ENCODE peak calls at places on chromosomes 1 and 21, in seven cellular contexts. F, I, W, C, K, S and O are unnamed samples.

GRCh38 chr21:45286671-45287437 is 841 bp downstream of the POFUT2 start:
- DNase-seq in W (no peak), K (peak; percentile 8), I (no peak), C (no peak), S (no peak), F (peak; percentile 86), O (no peak)

GRCh38 chr21:21002137-21002536 is 3.9 kb downstream of the NCAM2 start:
- DNase-seq in I (no peak), F (no peak), W (no peak), C (no peak), S (no peak), K (no peak), O (no peak)

GRCh38 chr1:114468047-114468446 is 43.0 kb downstream of the TRIM33 start:
- DNase-seq in W (no peak), I (no peak), K (no peak), C (no peak), F (no peak), S (no peak), O (peak; percentile 20)

GRCh38 chr1:116579253-116579875 is 8.5 kb upstream of the CD58 start:
- DNase-seq in F (no peak), W (no peak), K (no peak), I (no peak), S (no peak), C (no peak), O (no peak)

GRCh38 chr1:70675737-70676156 is 264.7 kb downstream of the CTH start:
- DNase-seq in C (no peak), F (peak; percentile 79), K (no peak), S (no peak), W (peak; percentile 4), I (no peak), O (peak; percentile 37)

GRCh38 chr21:45464309-45464708 is 59.3 kb downstream of the COL18A1 start:
- DNase-seq in F (no peak), W (no peak), C (no peak), S (no peak), I (no peak), K (no peak), O (no peak)

GRCh38 chr1:18554101-18554500 is 73.4 kb downstream of the KLHDC7A start:
- DNase-seq in S (no peak), C (no peak), W (no peak), F (no peak), I (no peak), K (no peak), O (no peak)

GRCh38 chr1:168397806-168398205 is 117.1 kb downstream of the TBX19 start:
- DNase-seq in W (no peak), S (no peak), C (no peak), K (no peak), I (no peak), F (no peak), O (no peak)

GRCh38 chr1:151968058-151968457 is 25.6 kb downstream of the S100A10 start:
- DNase-seq in C (peak; percentile 76), W (peak; percentile 72), S (no peak), K (peak; percentile 55), F (peak; percentile 80), I (peak; percentile 55), O (peak; percentile 69)

GRCh38 chr1:149978547-149979023 is 31.9 kb downstream of the OTUD7B start:
- DNase-seq in W (no peak), S (no peak), I (no peak), F (no peak), K (peak; percentile 37), C (peak; percentile 32), O (no peak)

GRCh38 chr1:194931166-194931565 is 1677.1 kb downstream of the KCNT2 start:
- DNase-seq in K (no peak), W (no peak), S (no peak), I (no peak), C (no peak), F (no peak), O (no peak)

GRCh38 chr1:9753121-9753531 is 70.6 kb downstream of the CLSTN1 start:
- DNase-seq in F (no peak), S (peak; percentile 43), K (no peak), W (no peak), C (peak; percentile 83), I (peak; percentile 81), O (no peak)

GRCh38 chr1:160541622-160542302 is 18.7 kb upstream of the SLAMF6 start:
- DNase-seq in C (no peak), S (no peak), I (no peak), W (no peak), K (no peak), F (no peak), O (no peak)

GRCh38 chr1:39183503-39184353 is 20.8 kb upstream of the MACF1 start:
- DNase-seq in S (no peak), C (peak; percentile 87), I (peak; percentile 80), K (peak; percentile 75), F (peak; percentile 71), W (peak; percentile 82), O (peak; percentile 93)

DNA sequence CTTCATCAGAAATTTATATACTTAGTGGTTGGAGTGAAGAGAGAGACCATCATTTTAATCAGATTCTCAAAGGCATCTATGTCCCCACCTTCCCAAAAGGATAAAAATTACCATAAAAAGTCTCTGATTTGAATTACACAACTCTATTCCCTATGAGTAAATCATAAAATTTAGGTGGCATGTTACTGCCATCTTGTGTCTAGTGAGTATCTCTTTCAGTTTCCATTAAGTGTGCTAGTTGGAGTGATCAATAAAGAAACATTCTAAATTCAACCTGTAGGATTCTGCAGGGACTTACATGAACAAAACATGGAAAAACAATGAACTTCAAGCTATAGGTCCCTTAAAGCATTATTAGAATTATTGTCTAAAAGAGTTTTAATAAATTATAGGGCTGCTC is 655.4 kb downstream of the LTN1 start:
- DNase-seq in K (no peak), F (peak; percentile 45), S (peak; percentile 51), W (peak; percentile 17), C (peak; percentile 82), I (peak; percentile 71), O (no peak)
- TF ChIP-seq CTCF in K (no peak), F (no peak), S (peak; percentile 44), W (no peak), C (peak; percentile 44), I (peak; percentile 44), O (no peak)

GRCh38 chr1:17005365-17005740 is 6.4 kb downstream of the ATP13A2 start:
- DNase-seq in C (no peak), W (no peak), F (no peak), I (no peak), S (no peak), K (no peak), O (no peak)

GRCh38 chr1:17001760-17002523 is 9.8 kb downstream of the ATP13A2 start:
- DNase-seq in F (no peak), I (no peak), C (no peak), S (no peak), W (no peak), K (no peak), O (no peak)

GRCh38 chr1:17004466-17005364 is 7.0 kb downstream of the ATP13A2 start:
- DNase-seq in K (no peak), F (peak; percentile 44), W (no peak), C (no peak), I (no peak), S (no peak), O (no peak)

GRCh38 chr1:16999863-17000262 is 11.9 kb downstream of the ATP13A2 start:
- DNase-seq in C (no peak), S (no peak), I (no peak), K (no peak), F (no peak), W (no peak), O (no peak)

DNA sequence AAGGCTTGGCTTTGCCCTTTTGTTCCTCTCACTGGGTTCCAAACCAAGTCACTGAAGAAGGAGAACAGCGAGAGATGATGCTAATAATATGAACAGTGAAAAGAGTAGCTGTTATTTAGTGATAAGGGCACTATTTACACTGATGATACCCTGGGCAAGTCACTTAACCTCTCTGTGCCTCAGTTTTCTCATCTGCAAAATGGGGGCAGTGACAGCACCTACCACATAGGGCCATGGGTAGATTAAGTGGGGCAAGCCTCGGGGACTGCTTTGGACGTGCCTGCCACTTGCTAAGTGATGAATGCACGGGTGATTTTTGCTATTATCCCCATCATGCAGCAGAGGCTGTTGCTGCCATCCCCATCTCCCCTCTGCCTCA is 9.2 kb downstream of the ATP13A2 start:
- DNase-seq in I (no peak), F (no peak), C (no peak), W (no peak), S (no peak), K (no peak), O (no peak)
- TF ChIP-seq CTCF in I (no peak), F (no peak), C (no peak), W (no peak), S (no peak), K (no peak), O (no peak)

GRCh38 chr1:201673912-201674311 is 135.0 kb downstream of the NAV1 start:
- DNase-seq in W (no peak), I (no peak), F (peak; percentile 28), K (no peak), S (no peak), C (no peak), O (no peak)

GRCh38 chr1:201670517-201670916 is 131.6 kb downstream of the NAV1 start:
- DNase-seq in F (no peak), W (no peak), I (no peak), K (no peak), S (no peak), C (no peak), O (no peak)

GRCh38 chr1:201673093-201673492 is 134.2 kb downstream of the NAV1 start:
- DNase-seq in S (no peak), F (no peak), W (no peak), I (no peak), K (no peak), C (no peak), O (no peak)

GRCh38 chr1:201675143-201675542 is 136.2 kb downstream of the NAV1 start:
- DNase-seq in S (no peak), K (no peak), F (no peak), C (no peak), I (peak; percentile 16), W (no peak), O (no peak)

DNA sequence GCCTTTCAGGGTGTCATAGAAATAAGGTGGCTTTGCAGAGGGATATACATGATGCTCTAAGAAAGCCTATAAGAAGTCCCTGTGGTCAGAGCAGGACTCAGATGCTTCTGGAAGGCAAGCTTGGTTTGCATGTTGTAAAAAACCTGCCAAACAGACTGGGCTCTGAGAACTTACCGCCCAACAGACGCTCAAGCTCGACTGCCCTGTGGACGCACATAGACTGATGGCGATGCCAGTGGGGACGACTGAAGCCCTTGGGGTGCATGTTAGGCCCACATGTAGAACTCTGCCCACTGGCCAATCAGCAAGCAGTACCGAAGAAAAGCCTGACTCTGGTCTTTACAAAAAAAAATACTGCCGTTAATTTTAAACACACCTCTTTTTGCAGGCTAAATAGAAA is 133.8 kb downstream of the NAV1 start:
- DNase-seq in S (no peak), W (no peak), F (no peak), K (no peak), I (no peak), C (no peak), O (no peak)
- TF ChIP-seq CTCF in S (no peak), W (no peak), F (no peak), K (no peak), I (no peak), C (no peak), O (no peak)

DNA sequence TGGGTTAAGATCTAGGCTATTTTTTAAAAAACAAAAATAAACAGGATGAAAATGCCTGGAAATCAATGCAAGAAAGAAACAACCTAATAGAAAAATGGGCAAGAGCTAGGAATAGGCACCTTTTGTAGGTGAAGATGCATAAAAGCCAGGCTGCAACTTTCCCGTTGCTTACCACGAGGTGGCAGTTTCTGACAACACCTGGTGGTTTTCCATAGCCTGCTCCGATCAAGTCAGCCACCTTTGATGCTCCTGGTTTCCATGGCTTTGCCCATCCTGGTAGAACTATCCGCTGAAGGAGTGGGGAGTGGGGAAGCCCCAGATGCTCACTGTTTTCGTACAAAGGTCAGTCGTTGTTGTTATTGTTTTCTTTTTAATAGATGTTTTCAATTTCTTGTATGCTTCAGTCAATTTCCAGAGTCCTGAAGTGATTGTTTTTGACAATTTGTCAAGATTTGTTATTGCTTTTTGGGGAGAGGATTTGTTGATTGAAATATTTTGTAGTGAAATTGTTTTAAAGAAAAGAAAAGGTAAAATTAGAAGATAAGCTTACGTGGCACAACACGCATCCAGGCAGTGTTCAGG is 24.1 kb downstream of the UBE2Q1 start:
- DNase-seq in S (no peak), W (peak; percentile 18), F (peak; percentile 89), K (peak; percentile 54), C (peak; percentile 38), I (no peak), O (no peak)
- TF ChIP-seq CTCF in S (peak; percentile 56), W (peak; percentile 31), F (peak; percentile 85), K (peak; percentile 50), C (peak; percentile 44), I (peak; percentile 55), O (no peak)